ENCODE peak calls at places on chromosomes 7 and 10, in six cellular contexts. V, D, O, A, I and W are unnamed samples.
A peak's percentile ranks its signal among the peaks of the same experiment; 100 is the strongest.

GRCh38 chr10:95284807-95285206 is 6.0 kb downstream of the PDLIM1 start:
- DNase-seq in D (no peak), O (no peak), A (no peak), V (no peak), I (no peak), W (no peak)

GRCh38 chr7:141675431-141676210 is 26.3 kb downstream of the DENND11 start:
- DNase-seq in D (no peak), I (no peak), A (no peak), V (no peak), O (no peak), W (no peak)

GRCh38 chr7:18626717-18627116 is 131.2 kb downstream of the HDAC9 start:
- DNase-seq in O (no peak), I (no peak), D (no peak), A (no peak), V (no peak), W (no peak)

GRCh38 chr10:90227259-90227658 is 525.9 kb downstream of the KIF20B start:
- DNase-seq in O (no peak), A (no peak), D (no peak), I (no peak), V (peak; percentile 4), W (no peak)

GRCh38 chr10:113183543-113183942 is 233.5 kb downstream of the TCF7L2 start:
- DNase-seq in V (no peak), I (no peak), O (no peak), D (no peak), A (no peak), W (no peak)

GRCh38 chr7:127618775-127619174 is 833 bp upstream of the PAX4 start:
- DNase-seq in D (no peak), I (no peak), A (no peak), O (no peak), V (no peak), W (no peak)

GRCh38 chr7:128869138-128869943 is 6.7 kb downstream of the ATP6V1F start:
- DNase-seq in I (no peak), A (peak; percentile 87), D (peak; percentile 22), O (peak; percentile 80), V (no peak), W (no peak)

GRCh38 chr7:80785961-80786360 is 132.9 kb downstream of the SEMA3C start:
- DNase-seq in O (no peak), A (no peak), V (peak; percentile 64), D (no peak), I (no peak), W (no peak)

GRCh38 chr7:130734525-130735272 is 692 bp upstream of the KLF14 start:
- DNase-seq in A (no peak), D (no peak), I (no peak), V (no peak), O (peak; percentile 22), W (no peak)

GRCh38 chr7:74305987-74306736 is 17.0 kb downstream of the CLIP2 start:
- DNase-seq in I (no peak), O (no peak), V (no peak), A (no peak), D (no peak), W (no peak)

GRCh38 chr7:101632641-101633040 is 3.5 kb upstream of the MYL10 start:
- DNase-seq in A (no peak), D (no peak), V (no peak), O (no peak), I (no peak), W (no peak)

GRCh38 chr10:86815035-86815617 is 58.7 kb downstream of the BMPR1A start:
- DNase-seq in O (no peak), I (peak; percentile 33), V (no peak), D (no peak), A (no peak), W (no peak)

GRCh38 chr10:129259128-129259527 is 207.9 kb upstream of the MGMT start:
- DNase-seq in V (no peak), O (no peak), D (no peak), I (no peak), A (no peak), W (no peak)

GRCh38 chr7:4755045-4755444 is 20.4 kb upstream of the AP5Z1 start:
- DNase-seq in O (no peak), V (no peak), D (no peak), A (no peak), I (no peak), W (no peak)

GRCh38 chr7:105353752-105354328 is 34.9 kb downstream of the SRPK2 start:
- DNase-seq in V (no peak), A (no peak), I (no peak), O (no peak), D (no peak), W (no peak)

GRCh38 chr7:155234950-155235789 is 62.5 kb upstream of the INSIG1 start:
- DNase-seq in D (no peak), I (no peak), A (no peak), V (no peak), O (no peak), W (no peak)

GRCh38 chr7:50779427-50779826 is 3.3 kb downstream of the GRB10 start:
- DNase-seq in D (no peak), V (no peak), O (no peak), A (no peak), I (no peak), W (no peak)

GRCh38 chr7:152419473-152420429 is 16.1 kb downstream of the KMT2C start:
- DNase-seq in D (no peak), O (no peak), V (no peak), I (no peak), A (no peak), W (no peak)

GRCh38 chr7:83677180-83677866 is 28.4 kb upstream of the SEMA3E start:
- DNase-seq in O (no peak), I (peak; percentile 46), D (no peak), A (no peak), V (peak; percentile 25), W (no peak)

GRCh38 chr10:103983367-103983911 is 16.5 kb downstream of the SLK start:
- DNase-seq in V (no peak), A (no peak), I (no peak), D (no peak), O (no peak), W (no peak)

GRCh38 chr7:3204526-3204925 is 96.5 kb upstream of the SDK1 start:
- DNase-seq in O (no peak), I (no peak), V (no peak), A (no peak), D (no peak), W (peak; percentile 29)

GRCh38 chr7:82675396-82675795 is 231.8 kb upstream of the CACNA2D1 start:
- DNase-seq in O (no peak), D (no peak), I (no peak), A (no peak), V (no peak), W (no peak)

GRCh38 chr7:55325371-55325792 is 39.8 kb upstream of the LANCL2 start:
- DNase-seq in V (peak; percentile 80), A (no peak), O (no peak), D (no peak), I (peak; percentile 93), W (no peak)

GRCh38 chr7:98990356-98990755 is 112.0 kb downstream of the TRRAP start:
- DNase-seq in A (peak; percentile 49), I (no peak), D (no peak), V (no peak), O (no peak), W (no peak)

DNA sequence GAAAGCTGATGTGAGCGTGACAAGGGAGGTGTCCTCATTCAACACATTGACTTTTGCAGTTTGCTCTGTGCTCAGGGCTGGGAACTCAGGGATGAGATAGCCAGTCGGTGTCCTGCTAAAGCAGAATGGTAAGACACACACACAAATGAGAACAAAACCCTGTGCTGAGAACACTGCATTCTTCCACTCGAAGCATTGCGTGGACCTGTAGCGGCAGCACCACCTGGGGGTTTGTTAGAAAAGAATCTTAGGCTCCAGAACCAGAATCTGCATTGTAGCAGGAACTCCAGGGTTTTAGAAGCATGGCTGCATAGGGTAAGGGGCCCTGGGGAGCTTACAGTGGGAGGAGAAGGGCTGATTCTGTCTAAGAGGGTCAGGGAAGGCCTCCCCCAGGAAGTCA is 21.5 kb upstream of the OGDHL start:
- DNase-seq in V (no peak), D (no peak), A (no peak), I (no peak), O (peak; percentile 11), W (no peak)
- TF ChIP-seq CTCF in V (no peak), D (no peak), A (no peak), I (no peak), O (no peak), W (no peak)

DNA sequence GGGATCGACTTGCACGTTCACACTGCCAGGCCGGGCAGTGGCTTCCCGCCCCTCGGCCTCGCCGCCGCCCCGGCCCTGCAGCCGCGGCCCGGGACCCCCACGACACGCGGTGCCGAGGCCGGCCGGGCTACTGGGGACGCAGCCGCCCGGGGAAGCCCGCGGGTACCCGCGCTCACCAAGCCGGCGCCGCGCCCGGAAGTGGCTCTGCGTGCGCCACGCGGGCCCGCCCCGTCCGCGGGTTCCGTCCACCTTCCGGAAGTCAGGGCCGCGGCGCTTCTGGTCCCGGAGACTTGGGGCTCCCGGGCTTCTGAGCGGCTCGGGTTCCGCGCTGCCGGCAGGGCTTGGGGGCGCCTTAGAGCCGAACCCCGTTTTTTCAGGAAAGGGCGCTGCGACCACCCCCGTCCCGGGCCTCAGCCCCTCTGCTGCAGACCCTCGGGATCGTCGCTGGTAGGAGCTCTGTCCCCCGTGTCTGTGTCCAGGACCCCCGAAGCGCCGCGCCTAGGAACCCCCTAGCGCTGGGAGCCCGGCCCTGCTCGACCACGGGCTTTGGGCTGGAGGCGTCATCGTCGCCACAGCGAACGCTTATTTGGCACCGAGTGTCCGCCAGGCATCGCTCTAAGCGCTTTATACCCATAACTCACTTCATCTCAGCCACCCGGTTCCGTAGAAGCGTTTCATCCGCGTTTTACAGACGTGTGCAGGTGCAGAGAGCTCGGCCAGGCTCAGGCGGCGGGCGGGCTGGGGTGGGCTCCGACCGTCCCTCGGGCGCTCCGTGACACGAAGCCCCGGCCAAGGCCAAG is at the start of gene PSMG3:
- DNase-seq in I (peak; percentile 86), O (peak; percentile 83), A (peak; percentile 95), D (peak; percentile 86), V (no peak), W (peak; percentile 86)
- TF ChIP-seq CTCF in I (peak; percentile 70), O (peak; percentile 33), A (peak; percentile 70), D (peak; percentile 27), V (peak; percentile 31), W (no peak)

GRCh38 chr7:12638851-12639467 is 48.5 kb upstream of the ARL4A start:
- DNase-seq in O (peak; percentile 38), D (no peak), V (peak; percentile 10), I (peak; percentile 56), A (no peak), W (no peak)
- TF ChIP-seq CTCF in O (peak; percentile 47), D (peak; percentile 81), V (peak; percentile 42), I (peak; percentile 89), A (peak; percentile 97), W (peak; percentile 63)

DNA sequence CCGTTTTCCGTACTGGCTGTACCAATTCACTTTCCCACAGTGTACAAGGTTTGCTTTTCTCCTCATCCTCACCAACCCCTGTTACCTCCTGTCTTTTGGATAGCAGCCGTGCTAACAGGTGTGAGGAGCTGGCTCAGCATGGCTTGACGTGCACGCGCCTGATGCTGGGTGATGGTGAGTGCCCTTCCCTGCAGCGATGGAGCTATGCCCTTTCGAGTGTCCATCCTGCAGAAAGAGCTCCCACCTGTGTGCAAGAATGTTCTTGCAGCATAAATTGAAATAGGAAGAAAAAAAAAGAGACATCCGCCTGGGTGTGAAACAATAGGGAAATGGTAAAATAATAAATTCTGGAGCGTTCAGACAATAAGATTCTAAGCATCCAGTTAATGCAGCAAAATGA is 9.5 kb upstream of the UBE3C start:
- DNase-seq in V (no peak), D (no peak), I (no peak), A (no peak), O (no peak), W (no peak)
- TF ChIP-seq CTCF in V (no peak), D (no peak), I (no peak), A (no peak), O (no peak), W (no peak)

GRCh38 chr10:117553171-117553814 is 10.7 kb downstream of the EMX2 start:
- DNase-seq in I (no peak), A (no peak), O (no peak), D (no peak), V (no peak), W (no peak)
- TF ChIP-seq CTCF in I (no peak), A (peak; percentile 33), O (no peak), D (no peak), V (no peak), W (no peak)